ENCODE peak calls at places on chromosomes 7 and 10, in seven cellular contexts. One of them, this sample, is unnamed.

GRCh38 chr7:22364910-22365309 is 8.0 kb upstream of the RAPGEF5 start:
- DNase-seq in heart left ventricle: no peak
- DNase-seq in GM23338: no peak
- DNase-seq in CD8-positive, alpha-beta T cell: no peak
- DNase-seq in sigmoid colon: no peak
- DNase-seq in CD4-positive, CD25-positive, alpha-beta regulatory T cell: no peak
- DNase-seq in A549: no peak
- DNase-seq in this sample: no peak

GRCh38 chr10:112952282-112952991 is 2.4 kb downstream of the TCF7L2 start:
- DNase-seq in heart left ventricle: peak; percentile 45
- DNase-seq in GM23338: peak; percentile 61
- DNase-seq in CD8-positive, alpha-beta T cell: no peak
- DNase-seq in sigmoid colon: peak; percentile 64
- DNase-seq in CD4-positive, CD25-positive, alpha-beta regulatory T cell: no peak
- DNase-seq in A549: peak; percentile 48
- DNase-seq in this sample: no peak

GRCh38 chr7:65974191-65974801 is 7.7 kb downstream of the GUSB start:
- DNase-seq in heart left ventricle: no peak
- DNase-seq in GM23338: no peak
- DNase-seq in CD8-positive, alpha-beta T cell: no peak
- DNase-seq in sigmoid colon: peak; percentile 47
- DNase-seq in CD4-positive, CD25-positive, alpha-beta regulatory T cell: no peak
- DNase-seq in A549: no peak
- DNase-seq in this sample: no peak

GRCh38 chr10:34520084-34520483 is 295.0 kb downstream of the PARD3 start:
- DNase-seq in heart left ventricle: no peak
- DNase-seq in GM23338: no peak
- DNase-seq in CD8-positive, alpha-beta T cell: no peak
- DNase-seq in sigmoid colon: no peak
- DNase-seq in CD4-positive, CD25-positive, alpha-beta regulatory T cell: no peak
- DNase-seq in A549: no peak
- DNase-seq in this sample: no peak

GRCh38 chr10:74039561-74040145 is 41.7 kb downstream of the VCL start:
- DNase-seq in heart left ventricle: no peak
- DNase-seq in GM23338: no peak
- DNase-seq in CD8-positive, alpha-beta T cell: no peak
- DNase-seq in sigmoid colon: peak; percentile 81
- DNase-seq in CD4-positive, CD25-positive, alpha-beta regulatory T cell: no peak
- DNase-seq in A549: no peak
- DNase-seq in this sample: no peak

GRCh38 chr10:99370993-99371392 is 41.8 kb downstream of the CNNM1 start:
- DNase-seq in heart left ventricle: no peak
- DNase-seq in GM23338: peak; percentile 32
- DNase-seq in CD8-positive, alpha-beta T cell: no peak
- DNase-seq in sigmoid colon: no peak
- DNase-seq in CD4-positive, CD25-positive, alpha-beta regulatory T cell: peak; percentile 10
- DNase-seq in A549: peak; percentile 69
- DNase-seq in this sample: peak; percentile 67

GRCh38 chr7:111112439-111112838 is 21.5 kb downstream of the LRRN3 start:
- DNase-seq in heart left ventricle: no peak
- DNase-seq in GM23338: no peak
- DNase-seq in CD8-positive, alpha-beta T cell: no peak
- DNase-seq in sigmoid colon: no peak
- DNase-seq in CD4-positive, CD25-positive, alpha-beta regulatory T cell: no peak
- DNase-seq in A549: no peak
- DNase-seq in this sample: no peak

GRCh38 chr7:77907281-77907680 is 108.7 kb downstream of the PHTF2 start:
- DNase-seq in heart left ventricle: no peak
- DNase-seq in GM23338: no peak
- DNase-seq in CD8-positive, alpha-beta T cell: no peak
- DNase-seq in sigmoid colon: no peak
- DNase-seq in CD4-positive, CD25-positive, alpha-beta regulatory T cell: no peak
- DNase-seq in A549: no peak
- DNase-seq in this sample: no peak

GRCh38 chr10:3136763-3137611 is 35.6 kb downstream of the PITRM1 start:
- DNase-seq in heart left ventricle: peak; percentile 82
- DNase-seq in GM23338: no peak
- DNase-seq in CD8-positive, alpha-beta T cell: no peak
- DNase-seq in sigmoid colon: peak; percentile 94
- DNase-seq in CD4-positive, CD25-positive, alpha-beta regulatory T cell: no peak
- DNase-seq in A549: no peak
- DNase-seq in this sample: no peak

GRCh38 chr10:3133948-3134347 is 38.6 kb downstream of the PITRM1 start:
- DNase-seq in heart left ventricle: no peak
- DNase-seq in GM23338: no peak
- DNase-seq in CD8-positive, alpha-beta T cell: no peak
- DNase-seq in sigmoid colon: no peak
- DNase-seq in CD4-positive, CD25-positive, alpha-beta regulatory T cell: no peak
- DNase-seq in A549: no peak
- DNase-seq in this sample: no peak

GRCh38 chr10:3139135-3139910 is 33.3 kb downstream of the PITRM1 start:
- DNase-seq in heart left ventricle: no peak
- DNase-seq in GM23338: peak; percentile 33
- DNase-seq in CD8-positive, alpha-beta T cell: no peak
- DNase-seq in sigmoid colon: peak; percentile 35
- DNase-seq in CD4-positive, CD25-positive, alpha-beta regulatory T cell: no peak
- DNase-seq in A549: peak; percentile 33
- DNase-seq in this sample: no peak

GRCh38 chr10:3137958-3138726 is 34.4 kb downstream of the PITRM1 start:
- DNase-seq in heart left ventricle: no peak
- DNase-seq in GM23338: no peak
- DNase-seq in CD8-positive, alpha-beta T cell: no peak
- DNase-seq in sigmoid colon: peak; percentile 63
- DNase-seq in CD4-positive, CD25-positive, alpha-beta regulatory T cell: no peak
- DNase-seq in A549: no peak
- DNase-seq in this sample: no peak

DNA sequence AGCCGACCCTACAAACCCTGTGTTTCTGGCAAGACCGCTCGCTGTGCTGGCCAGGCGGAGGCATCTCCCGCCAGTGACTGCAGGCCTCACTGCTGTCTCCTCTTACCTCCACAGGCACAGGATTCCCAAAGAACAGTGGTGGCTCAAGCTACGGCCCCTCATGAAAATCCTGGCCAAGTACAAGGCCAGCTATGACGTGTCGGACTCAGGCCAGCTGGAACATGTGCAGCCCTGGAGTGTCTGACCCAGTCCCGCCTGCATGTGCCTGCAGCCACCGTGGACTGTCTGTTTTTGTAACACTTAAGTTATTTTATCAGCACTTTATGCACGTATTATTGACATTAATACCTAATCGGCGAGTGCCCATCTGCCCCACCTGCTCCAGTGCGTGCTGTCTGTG is 36.2 kb downstream of the PITRM1 start:
- DNase-seq in heart left ventricle: peak; percentile 82
- DNase-seq in GM23338: no peak
- DNase-seq in CD8-positive, alpha-beta T cell: no peak
- DNase-seq in sigmoid colon: peak; percentile 85
- DNase-seq in CD4-positive, CD25-positive, alpha-beta regulatory T cell: no peak
- DNase-seq in A549: no peak
- DNase-seq in this sample: no peak
- H3K27ac ChIP-seq in heart left ventricle: peak overlapping the region; percentile 46
- H3K27ac ChIP-seq in GM23338: no peak overlapping the region
- H3K27ac ChIP-seq in CD8-positive, alpha-beta T cell: no peak overlapping the region
- H3K27ac ChIP-seq in sigmoid colon: peak overlapping the region; percentile 76
- H3K27ac ChIP-seq in CD4-positive, CD25-positive, alpha-beta regulatory T cell: no peak overlapping the region
- H3K27ac ChIP-seq in A549: no peak overlapping the region
- H3K27ac ChIP-seq in this sample: no peak overlapping the region

GRCh38 chr10:46020871-46021553 is 9.4 kb downstream of the NCOA4 start:
- DNase-seq in heart left ventricle: no peak
- DNase-seq in GM23338: no peak
- DNase-seq in CD8-positive, alpha-beta T cell: no peak
- DNase-seq in sigmoid colon: no peak
- DNase-seq in CD4-positive, CD25-positive, alpha-beta regulatory T cell: no peak
- DNase-seq in A549: no peak
- DNase-seq in this sample: no peak

GRCh38 chr10:46019170-46019528 is 11.3 kb downstream of the NCOA4 start:
- DNase-seq in heart left ventricle: peak; percentile 50
- DNase-seq in GM23338: no peak
- DNase-seq in CD8-positive, alpha-beta T cell: no peak
- DNase-seq in sigmoid colon: no peak
- DNase-seq in CD4-positive, CD25-positive, alpha-beta regulatory T cell: no peak
- DNase-seq in A549: no peak
- DNase-seq in this sample: no peak

GRCh38 chr10:46018453-46019169 is 11.8 kb downstream of the NCOA4 start:
- DNase-seq in heart left ventricle: no peak
- DNase-seq in GM23338: no peak
- DNase-seq in CD8-positive, alpha-beta T cell: no peak
- DNase-seq in sigmoid colon: no peak
- DNase-seq in CD4-positive, CD25-positive, alpha-beta regulatory T cell: no peak
- DNase-seq in A549: no peak
- DNase-seq in this sample: no peak

GRCh38 chr10:46019541-46020343 is 10.7 kb downstream of the NCOA4 start:
- DNase-seq in heart left ventricle: peak; percentile 66
- DNase-seq in GM23338: peak; percentile 20
- DNase-seq in CD8-positive, alpha-beta T cell: no peak
- DNase-seq in sigmoid colon: no peak
- DNase-seq in CD4-positive, CD25-positive, alpha-beta regulatory T cell: peak; percentile 29
- DNase-seq in A549: no peak
- DNase-seq in this sample: no peak

DNA sequence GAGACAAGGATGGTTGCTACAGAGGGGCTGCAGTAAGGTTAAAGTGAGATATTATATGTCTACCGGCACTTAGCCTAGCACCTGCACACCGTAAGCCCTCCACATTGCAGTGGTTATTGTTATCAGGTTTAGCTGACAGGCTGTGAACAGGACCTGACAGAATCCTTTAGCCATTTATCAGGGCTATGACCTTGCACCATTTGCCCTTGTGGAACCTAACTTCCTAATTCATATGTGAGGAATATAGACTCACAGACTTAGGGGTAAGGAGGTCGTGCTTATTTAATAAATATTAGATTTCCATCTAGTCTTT is 10.1 kb downstream of the NCOA4 start:
- DNase-seq in heart left ventricle: no peak
- DNase-seq in GM23338: no peak
- DNase-seq in CD8-positive, alpha-beta T cell: no peak
- DNase-seq in sigmoid colon: no peak
- DNase-seq in CD4-positive, CD25-positive, alpha-beta regulatory T cell: no peak
- DNase-seq in A549: no peak
- DNase-seq in this sample: no peak
- H3K4me1 ChIP-seq in heart left ventricle: peaks cover 89% of the 10 kb centered on the region
- H3K4me1 ChIP-seq in GM23338: peaks cover 37% of the 10 kb centered on the region
- H3K4me1 ChIP-seq in CD8-positive, alpha-beta T cell: peaks cover 57% of the 10 kb centered on the region
- H3K4me1 ChIP-seq in sigmoid colon: no peaks in the 10 kb centered on the region
- H3K4me1 ChIP-seq in CD4-positive, CD25-positive, alpha-beta regulatory T cell: peaks cover 58% of the 10 kb centered on the region
- H3K4me1 ChIP-seq in A549: peaks cover 60% of the 10 kb centered on the region
- H3K4me1 ChIP-seq in this sample: no peaks in the 10 kb centered on the region

GRCh38 chr7:116797611-116798010 is 64.8 kb upstream of the CAPZA2 start:
- DNase-seq in heart left ventricle: no peak
- DNase-seq in GM23338: no peak
- DNase-seq in CD8-positive, alpha-beta T cell: no peak
- DNase-seq in sigmoid colon: no peak
- DNase-seq in CD4-positive, CD25-positive, alpha-beta regulatory T cell: no peak
- DNase-seq in A549: no peak
- DNase-seq in this sample: no peak

GRCh38 chr7:116800594-116800993 is 61.8 kb upstream of the CAPZA2 start:
- DNase-seq in heart left ventricle: no peak
- DNase-seq in GM23338: no peak
- DNase-seq in CD8-positive, alpha-beta T cell: no peak
- DNase-seq in sigmoid colon: no peak
- DNase-seq in CD4-positive, CD25-positive, alpha-beta regulatory T cell: no peak
- DNase-seq in A549: no peak
- DNase-seq in this sample: no peak

GRCh38 chr7:116799912-116800311 is 62.5 kb upstream of the CAPZA2 start:
- DNase-seq in heart left ventricle: no peak
- DNase-seq in GM23338: no peak
- DNase-seq in CD8-positive, alpha-beta T cell: no peak
- DNase-seq in sigmoid colon: no peak
- DNase-seq in CD4-positive, CD25-positive, alpha-beta regulatory T cell: no peak
- DNase-seq in A549: no peak
- DNase-seq in this sample: no peak

GRCh38 chr7:116796471-116796870 is 65.9 kb upstream of the CAPZA2 start:
- DNase-seq in heart left ventricle: no peak
- DNase-seq in GM23338: no peak
- DNase-seq in CD8-positive, alpha-beta T cell: no peak
- DNase-seq in sigmoid colon: no peak
- DNase-seq in CD4-positive, CD25-positive, alpha-beta regulatory T cell: no peak
- DNase-seq in A549: no peak
- DNase-seq in this sample: no peak

GRCh38 chr7:116798205-116798730 is 64.1 kb upstream of the CAPZA2 start:
- DNase-seq in heart left ventricle: no peak
- DNase-seq in GM23338: no peak
- DNase-seq in CD8-positive, alpha-beta T cell: no peak
- DNase-seq in sigmoid colon: no peak
- DNase-seq in CD4-positive, CD25-positive, alpha-beta regulatory T cell: no peak
- DNase-seq in A549: no peak
- DNase-seq in this sample: no peak
- H3K27ac ChIP-seq in heart left ventricle: no peak overlapping the region
- H3K27ac ChIP-seq in GM23338: no peak overlapping the region
- H3K27ac ChIP-seq in CD8-positive, alpha-beta T cell: no peak overlapping the region
- H3K27ac ChIP-seq in sigmoid colon: no peak overlapping the region
- H3K27ac ChIP-seq in CD4-positive, CD25-positive, alpha-beta regulatory T cell: no peak overlapping the region
- H3K27ac ChIP-seq in A549: no peak overlapping the region
- H3K27ac ChIP-seq in this sample: no peak overlapping the region

GRCh38 chr10:1056326-1057105 is at the start of gene WDR37:
- DNase-seq in heart left ventricle: peak; percentile 93
- DNase-seq in GM23338: peak; percentile 92
- DNase-seq in CD8-positive, alpha-beta T cell: peak; percentile 75
- DNase-seq in sigmoid colon: peak; percentile 92
- DNase-seq in CD4-positive, CD25-positive, alpha-beta regulatory T cell: peak; percentile 92
- DNase-seq in A549: peak; percentile 79
- DNase-seq in this sample: peak; percentile 77

GRCh38 chr10:1054684-1055083 is 1.5 kb upstream of the WDR37 start:
- DNase-seq in heart left ventricle: no peak
- DNase-seq in GM23338: no peak
- DNase-seq in CD8-positive, alpha-beta T cell: no peak
- DNase-seq in sigmoid colon: no peak
- DNase-seq in CD4-positive, CD25-positive, alpha-beta regulatory T cell: no peak
- DNase-seq in A549: no peak
- DNase-seq in this sample: no peak

GRCh38 chr10:1058017-1058416 is 1.8 kb downstream of the WDR37 start:
- DNase-seq in heart left ventricle: peak; percentile 75
- DNase-seq in GM23338: no peak
- DNase-seq in CD8-positive, alpha-beta T cell: no peak
- DNase-seq in sigmoid colon: no peak
- DNase-seq in CD4-positive, CD25-positive, alpha-beta regulatory T cell: no peak
- DNase-seq in A549: no peak
- DNase-seq in this sample: no peak

GRCh38 chr10:1059902-1060301 is 3.7 kb downstream of the WDR37 start:
- DNase-seq in heart left ventricle: no peak
- DNase-seq in GM23338: no peak
- DNase-seq in CD8-positive, alpha-beta T cell: no peak
- DNase-seq in sigmoid colon: no peak
- DNase-seq in CD4-positive, CD25-positive, alpha-beta regulatory T cell: no peak
- DNase-seq in A549: no peak
- DNase-seq in this sample: no peak

DNA sequence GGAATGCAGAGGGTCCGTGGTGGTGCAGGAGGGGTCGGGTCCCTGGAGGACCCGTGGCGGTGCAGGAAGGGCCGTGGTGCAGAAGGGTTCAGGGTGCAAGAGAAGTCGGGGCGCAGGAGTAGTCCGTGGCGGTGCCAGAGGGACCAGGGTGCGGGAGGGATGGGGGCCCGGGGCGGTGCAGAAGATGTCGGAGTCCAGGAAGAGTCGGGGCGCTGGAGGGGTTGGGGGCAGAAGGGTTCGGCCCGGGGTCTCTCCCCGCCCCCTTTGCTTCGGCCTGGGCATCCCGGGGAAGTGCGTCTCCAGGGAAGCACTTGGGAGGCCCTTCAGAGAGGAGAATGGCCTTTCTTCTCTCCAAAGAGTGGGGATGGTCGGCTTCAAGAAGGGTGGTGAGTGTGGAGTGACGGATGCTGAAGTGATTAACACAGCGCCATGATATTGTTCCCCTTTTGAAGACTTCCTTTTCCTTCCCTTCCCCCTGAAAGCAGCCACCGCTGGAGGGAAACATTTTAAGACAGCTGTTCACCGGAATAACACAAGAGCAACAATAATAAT is 997 bp downstream of the WDR37 start:
- DNase-seq in heart left ventricle: no peak
- DNase-seq in GM23338: peak; percentile 43
- DNase-seq in CD8-positive, alpha-beta T cell: no peak
- DNase-seq in sigmoid colon: no peak
- DNase-seq in CD4-positive, CD25-positive, alpha-beta regulatory T cell: no peak
- DNase-seq in A549: no peak
- DNase-seq in this sample: no peak
- H3K4me1 ChIP-seq in heart left ventricle: peaks cover 64% of the 10 kb centered on the region
- H3K4me1 ChIP-seq in GM23338: peaks cover 11% of the 10 kb centered on the region
- H3K4me1 ChIP-seq in CD8-positive, alpha-beta T cell: peaks cover 64% of the 10 kb centered on the region
- H3K4me1 ChIP-seq in sigmoid colon: no peaks in the 10 kb centered on the region
- H3K4me1 ChIP-seq in CD4-positive, CD25-positive, alpha-beta regulatory T cell: peaks cover 55% of the 10 kb centered on the region
- H3K4me1 ChIP-seq in A549: peaks cover 29% of the 10 kb centered on the region
- H3K4me1 ChIP-seq in this sample: peaks cover 23% of the 10 kb centered on the region